ENCODE peak calls at places on chromosomes 3 and 15, in nine cellular contexts. U, C, G, D, V, N, J, I and Z are unnamed samples.

GRCh38 chr3:183182732-183183610 is 20.4 kb upstream of the LAMP3 start:
- DNase-seq in I (peak; percentile 39), V (peak; percentile 6), C (no peak), D (no peak), J (no peak), G (no peak), N (no peak), U (no peak), Z (no peak)

GRCh38 chr15:69668963-69669362 is 216.3 kb downstream of the RPLP1 start:
- DNase-seq in J (no peak), C (no peak), V (no peak), U (peak; percentile 9), D (peak; percentile 42), I (no peak), G (no peak), N (no peak), Z (peak; percentile 3)

GRCh38 chr15:65411470-65412071 is 11.2 kb downstream of the IGDCC4 start:
- DNase-seq in I (peak; percentile 56), V (no peak), C (no peak), U (no peak), D (no peak), J (no peak), N (no peak), G (no peak), Z (no peak)

GRCh38 chr15:35115155-35115725 is 30.1 kb upstream of the NANOGP8 start:
- DNase-seq in G (no peak), C (no peak), N (no peak), D (no peak), V (no peak), U (no peak), J (peak; percentile 20), I (peak; percentile 26), Z (peak; percentile 20)

GRCh38 chr3:11154036-11154952 is at the start of gene HRH1:
- DNase-seq in V (no peak), N (no peak), G (no peak), I (no peak), C (peak; percentile 71), D (no peak), U (no peak), J (no peak), Z (no peak)

GRCh38 chr3:154334973-154335420 is 10.7 kb upstream of the DHX36 start:
- DNase-seq in I (peak; percentile 61), G (no peak), C (peak; percentile 29), D (peak; percentile 18), V (no peak), N (no peak), U (no peak), J (peak; percentile 50), Z (peak; percentile 39)

GRCh38 chr15:90219421-90220141 is 14.2 kb downstream of the CIB1 start:
- DNase-seq in C (peak; percentile 74), I (no peak), V (no peak), D (peak; percentile 71), N (peak; percentile 57), J (no peak), G (no peak), U (peak; percentile 28), Z (no peak)

GRCh38 chr15:80436511-80437307 is 32.5 kb downstream of the ARNT2 start:
- DNase-seq in J (no peak), N (no peak), G (no peak), V (no peak), I (peak; percentile 61), U (no peak), D (no peak), C (peak; percentile 34), Z (peak; percentile 49)

GRCh38 chr15:39919740-39920509 is at the start of gene GPR176:
- DNase-seq in G (peak; percentile 83), N (peak; percentile 6), C (peak; percentile 92), V (peak; percentile 48), J (peak; percentile 68), D (peak; percentile 46), I (peak; percentile 82), U (peak; percentile 30), Z (peak; percentile 89)

GRCh38 chr3:20772869-20773268 is 586.9 kb upstream of the SGO1 start:
- DNase-seq in V (no peak), J (peak; percentile 49), G (no peak), U (no peak), I (no peak), D (no peak), N (no peak), C (no peak), Z (no peak)

GRCh38 chr3:33668618-33669017 is 49.4 kb downstream of the CLASP2 start:
- DNase-seq in I (no peak), N (no peak), C (no peak), V (no peak), D (no peak), G (no peak), U (no peak), J (no peak), Z (no peak)

GRCh38 chr3:54951405-54951804 is 23.5 kb upstream of the LRTM1 start:
- DNase-seq in N (no peak), D (no peak), G (peak; percentile 84), U (no peak), C (peak; percentile 94), V (peak; percentile 61), J (peak; percentile 24), I (peak; percentile 94), Z (peak; percentile 82)

GRCh38 chr15:70222632-70223031 is 124.9 kb upstream of the TLE3 start:
- DNase-seq in N (no peak), C (no peak), V (no peak), I (no peak), J (no peak), G (no peak), U (no peak), D (no peak), Z (no peak)

GRCh38 chr15:85583404-85584390 is 203.3 kb downstream of the AKAP13 start:
- DNase-seq in U (peak; percentile 30), C (no peak), N (no peak), I (peak; percentile 69), J (no peak), D (peak; percentile 48), G (no peak), V (no peak), Z (peak; percentile 86)

GRCh38 chr15:92984161-92984560 is 84.0 kb downstream of the CHD2 start:
- DNase-seq in G (no peak), I (no peak), D (no peak), U (no peak), V (no peak), N (no peak), C (no peak), J (no peak), Z (no peak)

GRCh38 chr3:17577795-17578520 is 164.5 kb downstream of the TBC1D5 start:
- DNase-seq in N (no peak), G (no peak), C (no peak), U (no peak), V (no peak), J (no peak), D (no peak), I (peak; percentile 45), Z (peak; percentile 26)

GRCh38 chr3:193884011-193884410 is 251.9 kb upstream of the HES1 start:
- DNase-seq in D (no peak), G (no peak), I (no peak), U (no peak), C (no peak), V (no peak), J (no peak), N (no peak), Z (no peak)

GRCh38 chr3:112681822-112682325 is 40.9 kb upstream of the CCDC80 start:
- DNase-seq in D (no peak), J (no peak), N (no peak), V (no peak), I (peak; percentile 62), U (no peak), G (peak; percentile 61), C (peak; percentile 24), Z (peak; percentile 59)

GRCh38 chr15:84824260-84824690 is 7.1 kb downstream of the ALPK3 start:
- DNase-seq in G (peak; percentile 18), V (peak; percentile 71), C (peak; percentile 56), I (peak; percentile 48), U (no peak), N (no peak), J (no peak), D (no peak), Z (no peak)

GRCh38 chr3:16094644-16095272 is 79.7 kb upstream of the GALNT15 start:
- DNase-seq in V (no peak), N (no peak), J (no peak), I (no peak), G (no peak), D (no peak), C (no peak), U (no peak), Z (no peak)

GRCh38 chr3:119084371-119085069 is 49.9 kb upstream of the IGSF11 start:
- DNase-seq in D (no peak), G (no peak), V (no peak), I (no peak), J (no peak), C (peak; percentile 17), U (no peak), N (no peak), Z (no peak)

GRCh38 chr3:167480748-167481147 is 6.9 kb upstream of the SERPINI2 start:
- DNase-seq in U (no peak), V (no peak), D (no peak), G (no peak), N (no peak), I (no peak), J (no peak), C (no peak), Z (no peak)

GRCh38 chr3:159721324-159721723 is 267.3 kb upstream of the IL12A start:
- DNase-seq in C (no peak), D (no peak), U (no peak), N (no peak), J (no peak), I (no peak), V (no peak), G (no peak), Z (no peak)

GRCh38 chr15:93986400-93986984 is 244.9 kb upstream of the MCTP2 start:
- DNase-seq in C (no peak), U (no peak), D (no peak), G (no peak), J (no peak), V (no peak), I (peak; percentile 56), N (no peak), Z (no peak)

GRCh38 chr3:36893137-36893557 is 51.7 kb downstream of the TRANK1 start:
- DNase-seq in J (no peak), D (no peak), C (peak; percentile 61), U (peak; percentile 38), V (no peak), G (no peak), I (peak; percentile 58), N (peak; percentile 37), Z (peak; percentile 42)

GRCh38 chr3:186909078-186909853 is 21.1 kb upstream of the ST6GAL1 start:
- DNase-seq in D (no peak), I (no peak), V (no peak), G (no peak), J (no peak), U (peak; percentile 93), N (peak; percentile 80), C (no peak), Z (no peak)

GRCh38 chr3:155154255-155154654 is 74.1 kb downstream of the MME start:
- DNase-seq in D (no peak), N (no peak), J (no peak), I (no peak), C (no peak), U (no peak), G (no peak), V (no peak), Z (no peak)

GRCh38 chr3:196093271-196094111 is 11.6 kb upstream of the TFRC start:
- DNase-seq in U (no peak), V (no peak), I (peak; percentile 52), D (no peak), N (no peak), C (no peak), G (no peak), J (no peak), Z (no peak)

GRCh38 chr3:13706451-13706850 is 157.5 kb downstream of the FBLN2 start:
- DNase-seq in V (no peak), U (no peak), D (no peak), J (no peak), G (no peak), N (no peak), C (no peak), I (no peak), Z (no peak)

GRCh38 chr3:134018850-134019249 is 10.9 kb downstream of the SLCO2A1 start:
- DNase-seq in U (no peak), V (no peak), J (no peak), N (no peak), C (no peak), G (no peak), I (no peak), D (no peak), Z (no peak)